ENCODE peak calls at places on chromosome 2, in nine cellular contexts. One of them, this sample, is unnamed.

GRCh38 chr2:173997269-173997668 is 32.1 kb upstream of the SP3 start:
- DNase-seq in Kasumi-1: peak
- DNase-seq in BJ: no peak
- DNase-seq in stimulated activated CD4-positive, alpha-beta T cell treated with anti-CD3 and anti-CD28 coated beads, Interleukin-1b, Interleukin-23, amount 100 ng/mL, for 48 hours: peak
- DNase-seq in naive thymus-derived CD8-positive, alpha-beta T cell: no peak
- DNase-seq in Right ventricle myocardium superior: peak
- DNase-seq in ecto neural progenitor cell: no peak
- DNase-seq in GM03348: peak
- DNase-seq in frontal cortex: no peak
- DNase-seq in this sample: peak

GRCh38 chr2:227613272-227613660 is 1.4 kb downstream of the SCYGR3 start:
- DNase-seq in Kasumi-1: no peak
- DNase-seq in BJ: no peak
- DNase-seq in stimulated activated CD4-positive, alpha-beta T cell treated with anti-CD3 and anti-CD28 coated beads, Interleukin-1b, Interleukin-23, amount 100 ng/mL, for 48 hours: no peak
- DNase-seq in naive thymus-derived CD8-positive, alpha-beta T cell: no peak
- DNase-seq in Right ventricle myocardium superior: no peak
- DNase-seq in ecto neural progenitor cell: no peak
- DNase-seq in GM03348: no peak
- DNase-seq in frontal cortex: no peak
- DNase-seq in this sample: peak

GRCh38 chr2:233841183-233841582 is 13.2 kb downstream of the HJURP start:
- DNase-seq in Kasumi-1: no peak
- DNase-seq in BJ: no peak
- DNase-seq in stimulated activated CD4-positive, alpha-beta T cell treated with anti-CD3 and anti-CD28 coated beads, Interleukin-1b, Interleukin-23, amount 100 ng/mL, for 48 hours: no peak
- DNase-seq in naive thymus-derived CD8-positive, alpha-beta T cell: no peak
- DNase-seq in Right ventricle myocardium superior: no peak
- DNase-seq in ecto neural progenitor cell: no peak
- DNase-seq in GM03348: no peak
- DNase-seq in frontal cortex: no peak
- DNase-seq in this sample: no peak

GRCh38 chr2:75476778-75477177 is 84.0 kb downstream of the EVA1A start:
- DNase-seq in Kasumi-1: no peak
- DNase-seq in BJ: no peak
- DNase-seq in stimulated activated CD4-positive, alpha-beta T cell treated with anti-CD3 and anti-CD28 coated beads, Interleukin-1b, Interleukin-23, amount 100 ng/mL, for 48 hours: no peak
- DNase-seq in naive thymus-derived CD8-positive, alpha-beta T cell: no peak
- DNase-seq in Right ventricle myocardium superior: no peak
- DNase-seq in ecto neural progenitor cell: no peak
- DNase-seq in GM03348: peak
- DNase-seq in frontal cortex: no peak
- DNase-seq in this sample: peak

GRCh38 chr2:74930811-74931486 is 27.5 kb upstream of the POLE4 start:
- DNase-seq in Kasumi-1: no peak
- DNase-seq in BJ: peak
- DNase-seq in stimulated activated CD4-positive, alpha-beta T cell treated with anti-CD3 and anti-CD28 coated beads, Interleukin-1b, Interleukin-23, amount 100 ng/mL, for 48 hours: no peak
- DNase-seq in naive thymus-derived CD8-positive, alpha-beta T cell: no peak
- DNase-seq in Right ventricle myocardium superior: no peak
- DNase-seq in ecto neural progenitor cell: no peak
- DNase-seq in GM03348: no peak
- DNase-seq in frontal cortex: no peak
- DNase-seq in this sample: no peak

GRCh38 chr2:69046221-69046662 is 33.3 kb downstream of the ANTXR1 start:
- DNase-seq in Kasumi-1: no peak
- DNase-seq in BJ: no peak
- DNase-seq in stimulated activated CD4-positive, alpha-beta T cell treated with anti-CD3 and anti-CD28 coated beads, Interleukin-1b, Interleukin-23, amount 100 ng/mL, for 48 hours: no peak
- DNase-seq in naive thymus-derived CD8-positive, alpha-beta T cell: no peak
- DNase-seq in Right ventricle myocardium superior: no peak
- DNase-seq in ecto neural progenitor cell: no peak
- DNase-seq in GM03348: no peak
- DNase-seq in frontal cortex: no peak
- DNase-seq in this sample: peak

GRCh38 chr2:133819906-133820305 is 251.6 kb upstream of the NCKAP5 start:
- DNase-seq in Kasumi-1: no peak
- DNase-seq in BJ: no peak
- DNase-seq in stimulated activated CD4-positive, alpha-beta T cell treated with anti-CD3 and anti-CD28 coated beads, Interleukin-1b, Interleukin-23, amount 100 ng/mL, for 48 hours: no peak
- DNase-seq in naive thymus-derived CD8-positive, alpha-beta T cell: no peak
- DNase-seq in Right ventricle myocardium superior: no peak
- DNase-seq in ecto neural progenitor cell: no peak
- DNase-seq in GM03348: no peak
- DNase-seq in frontal cortex: no peak
- DNase-seq in this sample: no peak

GRCh38 chr2:59888015-59888414 is 665.4 kb downstream of the BCL11A start:
- DNase-seq in Kasumi-1: no peak
- DNase-seq in BJ: no peak
- DNase-seq in stimulated activated CD4-positive, alpha-beta T cell treated with anti-CD3 and anti-CD28 coated beads, Interleukin-1b, Interleukin-23, amount 100 ng/mL, for 48 hours: peak
- DNase-seq in naive thymus-derived CD8-positive, alpha-beta T cell: peak
- DNase-seq in Right ventricle myocardium superior: no peak
- DNase-seq in ecto neural progenitor cell: no peak
- DNase-seq in GM03348: no peak
- DNase-seq in frontal cortex: no peak
- DNase-seq in this sample: no peak

GRCh38 chr2:151946856-151947523 is 118.8 kb upstream of the ARL5A start:
- DNase-seq in Kasumi-1: peak
- DNase-seq in BJ: no peak
- DNase-seq in stimulated activated CD4-positive, alpha-beta T cell treated with anti-CD3 and anti-CD28 coated beads, Interleukin-1b, Interleukin-23, amount 100 ng/mL, for 48 hours: peak
- DNase-seq in naive thymus-derived CD8-positive, alpha-beta T cell: no peak
- DNase-seq in Right ventricle myocardium superior: no peak
- DNase-seq in ecto neural progenitor cell: peak
- DNase-seq in GM03348: peak
- DNase-seq in frontal cortex: no peak
- DNase-seq in this sample: peak

GRCh38 chr2:38922902-38923301 is 33.2 kb downstream of the ARHGEF33 start:
- DNase-seq in Kasumi-1: no peak
- DNase-seq in BJ: no peak
- DNase-seq in stimulated activated CD4-positive, alpha-beta T cell treated with anti-CD3 and anti-CD28 coated beads, Interleukin-1b, Interleukin-23, amount 100 ng/mL, for 48 hours: no peak
- DNase-seq in naive thymus-derived CD8-positive, alpha-beta T cell: no peak
- DNase-seq in Right ventricle myocardium superior: no peak
- DNase-seq in ecto neural progenitor cell: no peak
- DNase-seq in GM03348: no peak
- DNase-seq in frontal cortex: no peak
- DNase-seq in this sample: no peak

GRCh38 chr2:188870289-188870688 is 103.9 kb upstream of the COL3A1 start:
- DNase-seq in Kasumi-1: no peak
- DNase-seq in BJ: peak
- DNase-seq in stimulated activated CD4-positive, alpha-beta T cell treated with anti-CD3 and anti-CD28 coated beads, Interleukin-1b, Interleukin-23, amount 100 ng/mL, for 48 hours: peak
- DNase-seq in naive thymus-derived CD8-positive, alpha-beta T cell: no peak
- DNase-seq in Right ventricle myocardium superior: no peak
- DNase-seq in ecto neural progenitor cell: no peak
- DNase-seq in GM03348: peak
- DNase-seq in frontal cortex: no peak
- DNase-seq in this sample: peak

GRCh38 chr2:69493268-69493667 is 56.0 kb upstream of the NFU1 start:
- DNase-seq in Kasumi-1: no peak
- DNase-seq in BJ: no peak
- DNase-seq in stimulated activated CD4-positive, alpha-beta T cell treated with anti-CD3 and anti-CD28 coated beads, Interleukin-1b, Interleukin-23, amount 100 ng/mL, for 48 hours: no peak
- DNase-seq in naive thymus-derived CD8-positive, alpha-beta T cell: no peak
- DNase-seq in Right ventricle myocardium superior: peak
- DNase-seq in ecto neural progenitor cell: no peak
- DNase-seq in GM03348: no peak
- DNase-seq in frontal cortex: no peak
- DNase-seq in this sample: no peak

GRCh38 chr2:236862961-236863728 is 222.5 kb upstream of the COPS8 start:
- DNase-seq in Kasumi-1: no peak
- DNase-seq in BJ: peak
- DNase-seq in stimulated activated CD4-positive, alpha-beta T cell treated with anti-CD3 and anti-CD28 coated beads, Interleukin-1b, Interleukin-23, amount 100 ng/mL, for 48 hours: no peak
- DNase-seq in naive thymus-derived CD8-positive, alpha-beta T cell: no peak
- DNase-seq in Right ventricle myocardium superior: no peak
- DNase-seq in ecto neural progenitor cell: no peak
- DNase-seq in GM03348: peak
- DNase-seq in frontal cortex: no peak
- DNase-seq in this sample: peak

GRCh38 chr2:104412384-104412783 is 441.5 kb upstream of the POU3F3 start:
- DNase-seq in Kasumi-1: peak
- DNase-seq in BJ: no peak
- DNase-seq in stimulated activated CD4-positive, alpha-beta T cell treated with anti-CD3 and anti-CD28 coated beads, Interleukin-1b, Interleukin-23, amount 100 ng/mL, for 48 hours: peak
- DNase-seq in naive thymus-derived CD8-positive, alpha-beta T cell: no peak
- DNase-seq in Right ventricle myocardium superior: no peak
- DNase-seq in ecto neural progenitor cell: no peak
- DNase-seq in GM03348: no peak
- DNase-seq in frontal cortex: no peak
- DNase-seq in this sample: peak

GRCh38 chr2:119383410-119384140 is 16.8 kb downstream of the DBI start:
- DNase-seq in Kasumi-1: no peak
- DNase-seq in BJ: no peak
- DNase-seq in stimulated activated CD4-positive, alpha-beta T cell treated with anti-CD3 and anti-CD28 coated beads, Interleukin-1b, Interleukin-23, amount 100 ng/mL, for 48 hours: no peak
- DNase-seq in naive thymus-derived CD8-positive, alpha-beta T cell: no peak
- DNase-seq in Right ventricle myocardium superior: no peak
- DNase-seq in ecto neural progenitor cell: no peak
- DNase-seq in GM03348: no peak
- DNase-seq in frontal cortex: no peak
- DNase-seq in this sample: no peak

GRCh38 chr2:3076848-3077735 is 300.5 kb downstream of the EIPR1 start:
- DNase-seq in Kasumi-1: no peak
- DNase-seq in BJ: no peak
- DNase-seq in stimulated activated CD4-positive, alpha-beta T cell treated with anti-CD3 and anti-CD28 coated beads, Interleukin-1b, Interleukin-23, amount 100 ng/mL, for 48 hours: no peak
- DNase-seq in naive thymus-derived CD8-positive, alpha-beta T cell: no peak
- DNase-seq in Right ventricle myocardium superior: no peak
- DNase-seq in ecto neural progenitor cell: no peak
- DNase-seq in GM03348: no peak
- DNase-seq in frontal cortex: no peak
- DNase-seq in this sample: no peak

GRCh38 chr2:73935641-73936040 is 9.0 kb downstream of the DGUOK start:
- DNase-seq in Kasumi-1: no peak
- DNase-seq in BJ: no peak
- DNase-seq in stimulated activated CD4-positive, alpha-beta T cell treated with anti-CD3 and anti-CD28 coated beads, Interleukin-1b, Interleukin-23, amount 100 ng/mL, for 48 hours: no peak
- DNase-seq in naive thymus-derived CD8-positive, alpha-beta T cell: no peak
- DNase-seq in Right ventricle myocardium superior: no peak
- DNase-seq in ecto neural progenitor cell: no peak
- DNase-seq in GM03348: no peak
- DNase-seq in frontal cortex: no peak
- DNase-seq in this sample: peak

GRCh38 chr2:24793752-24794477 is 690 bp downstream of the CENPO start:
- DNase-seq in Kasumi-1: peak
- DNase-seq in BJ: no peak
- DNase-seq in stimulated activated CD4-positive, alpha-beta T cell treated with anti-CD3 and anti-CD28 coated beads, Interleukin-1b, Interleukin-23, amount 100 ng/mL, for 48 hours: no peak
- DNase-seq in naive thymus-derived CD8-positive, alpha-beta T cell: no peak
- DNase-seq in Right ventricle myocardium superior: no peak
- DNase-seq in ecto neural progenitor cell: no peak
- DNase-seq in GM03348: peak
- DNase-seq in frontal cortex: no peak
- DNase-seq in this sample: peak

GRCh38 chr2:151560289-151560688 is 150.6 kb downstream of the RIF1 start:
- DNase-seq in Kasumi-1: no peak
- DNase-seq in BJ: peak
- DNase-seq in stimulated activated CD4-positive, alpha-beta T cell treated with anti-CD3 and anti-CD28 coated beads, Interleukin-1b, Interleukin-23, amount 100 ng/mL, for 48 hours: no peak
- DNase-seq in naive thymus-derived CD8-positive, alpha-beta T cell: no peak
- DNase-seq in Right ventricle myocardium superior: no peak
- DNase-seq in ecto neural progenitor cell: no peak
- DNase-seq in GM03348: no peak
- DNase-seq in frontal cortex: no peak
- DNase-seq in this sample: peak

GRCh38 chr2:96089356-96090180 is 26.8 kb downstream of the ADRA2B start:
- DNase-seq in Kasumi-1: no peak
- DNase-seq in BJ: no peak
- DNase-seq in stimulated activated CD4-positive, alpha-beta T cell treated with anti-CD3 and anti-CD28 coated beads, Interleukin-1b, Interleukin-23, amount 100 ng/mL, for 48 hours: no peak
- DNase-seq in naive thymus-derived CD8-positive, alpha-beta T cell: no peak
- DNase-seq in Right ventricle myocardium superior: peak
- DNase-seq in ecto neural progenitor cell: peak
- DNase-seq in GM03348: no peak
- DNase-seq in frontal cortex: no peak
- DNase-seq in this sample: no peak

GRCh38 chr2:65032016-65032975 is 23.9 kb upstream of the CEP68 start:
- DNase-seq in Kasumi-1: no peak
- DNase-seq in BJ: no peak
- DNase-seq in stimulated activated CD4-positive, alpha-beta T cell treated with anti-CD3 and anti-CD28 coated beads, Interleukin-1b, Interleukin-23, amount 100 ng/mL, for 48 hours: no peak
- DNase-seq in naive thymus-derived CD8-positive, alpha-beta T cell: no peak
- DNase-seq in Right ventricle myocardium superior: no peak
- DNase-seq in ecto neural progenitor cell: no peak
- DNase-seq in GM03348: no peak
- DNase-seq in frontal cortex: no peak
- DNase-seq in this sample: no peak

GRCh38 chr2:235497096-235497495 is 3.3 kb downstream of the AGAP1 start:
- DNase-seq in Kasumi-1: no peak
- DNase-seq in BJ: no peak
- DNase-seq in stimulated activated CD4-positive, alpha-beta T cell treated with anti-CD3 and anti-CD28 coated beads, Interleukin-1b, Interleukin-23, amount 100 ng/mL, for 48 hours: no peak
- DNase-seq in naive thymus-derived CD8-positive, alpha-beta T cell: no peak
- DNase-seq in Right ventricle myocardium superior: no peak
- DNase-seq in ecto neural progenitor cell: no peak
- DNase-seq in GM03348: no peak
- DNase-seq in frontal cortex: no peak
- DNase-seq in this sample: no peak

GRCh38 chr2:7020468-7020867 is 103.3 kb downstream of the RNF144A start:
- DNase-seq in Kasumi-1: no peak
- DNase-seq in BJ: no peak
- DNase-seq in stimulated activated CD4-positive, alpha-beta T cell treated with anti-CD3 and anti-CD28 coated beads, Interleukin-1b, Interleukin-23, amount 100 ng/mL, for 48 hours: no peak
- DNase-seq in naive thymus-derived CD8-positive, alpha-beta T cell: no peak
- DNase-seq in Right ventricle myocardium superior: no peak
- DNase-seq in ecto neural progenitor cell: peak
- DNase-seq in GM03348: no peak
- DNase-seq in frontal cortex: no peak
- DNase-seq in this sample: no peak

GRCh38 chr2:143686585-143687164 is 557.5 kb downstream of the ARHGAP15 start:
- DNase-seq in Kasumi-1: peak
- DNase-seq in BJ: no peak
- DNase-seq in stimulated activated CD4-positive, alpha-beta T cell treated with anti-CD3 and anti-CD28 coated beads, Interleukin-1b, Interleukin-23, amount 100 ng/mL, for 48 hours: no peak
- DNase-seq in naive thymus-derived CD8-positive, alpha-beta T cell: no peak
- DNase-seq in Right ventricle myocardium superior: no peak
- DNase-seq in ecto neural progenitor cell: no peak
- DNase-seq in GM03348: peak
- DNase-seq in frontal cortex: peak
- DNase-seq in this sample: peak

GRCh38 chr2:16207151-16207550 is 266.8 kb downstream of the MYCN start:
- DNase-seq in Kasumi-1: no peak
- DNase-seq in BJ: no peak
- DNase-seq in stimulated activated CD4-positive, alpha-beta T cell treated with anti-CD3 and anti-CD28 coated beads, Interleukin-1b, Interleukin-23, amount 100 ng/mL, for 48 hours: no peak
- DNase-seq in naive thymus-derived CD8-positive, alpha-beta T cell: no peak
- DNase-seq in Right ventricle myocardium superior: no peak
- DNase-seq in ecto neural progenitor cell: no peak
- DNase-seq in GM03348: no peak
- DNase-seq in frontal cortex: no peak
- DNase-seq in this sample: no peak

GRCh38 chr2:47568164-47568861 is 165.4 kb downstream of the MSH2 start:
- DNase-seq in Kasumi-1: no peak
- DNase-seq in BJ: no peak
- DNase-seq in stimulated activated CD4-positive, alpha-beta T cell treated with anti-CD3 and anti-CD28 coated beads, Interleukin-1b, Interleukin-23, amount 100 ng/mL, for 48 hours: no peak
- DNase-seq in naive thymus-derived CD8-positive, alpha-beta T cell: no peak
- DNase-seq in Right ventricle myocardium superior: no peak
- DNase-seq in ecto neural progenitor cell: no peak
- DNase-seq in GM03348: no peak
- DNase-seq in frontal cortex: no peak
- DNase-seq in this sample: no peak

GRCh38 chr2:82013641-82014040 is 1709.1 kb upstream of the LRRTM1 start:
- DNase-seq in Kasumi-1: no peak
- DNase-seq in BJ: no peak
- DNase-seq in stimulated activated CD4-positive, alpha-beta T cell treated with anti-CD3 and anti-CD28 coated beads, Interleukin-1b, Interleukin-23, amount 100 ng/mL, for 48 hours: no peak
- DNase-seq in naive thymus-derived CD8-positive, alpha-beta T cell: no peak
- DNase-seq in Right ventricle myocardium superior: no peak
- DNase-seq in ecto neural progenitor cell: no peak
- DNase-seq in GM03348: no peak
- DNase-seq in frontal cortex: no peak
- DNase-seq in this sample: no peak

GRCh38 chr2:42010743-42011298 is 37.0 kb upstream of the PKDCC start:
- DNase-seq in Kasumi-1: no peak
- DNase-seq in BJ: peak
- DNase-seq in stimulated activated CD4-positive, alpha-beta T cell treated with anti-CD3 and anti-CD28 coated beads, Interleukin-1b, Interleukin-23, amount 100 ng/mL, for 48 hours: no peak
- DNase-seq in naive thymus-derived CD8-positive, alpha-beta T cell: no peak
- DNase-seq in Right ventricle myocardium superior: no peak
- DNase-seq in ecto neural progenitor cell: no peak
- DNase-seq in GM03348: peak
- DNase-seq in frontal cortex: no peak
- DNase-seq in this sample: peak

GRCh38 chr2:36411962-36412444 is 56.4 kb downstream of the CRIM1 start:
- DNase-seq in Kasumi-1: no peak
- DNase-seq in BJ: no peak
- DNase-seq in stimulated activated CD4-positive, alpha-beta T cell treated with anti-CD3 and anti-CD28 coated beads, Interleukin-1b, Interleukin-23, amount 100 ng/mL, for 48 hours: no peak
- DNase-seq in naive thymus-derived CD8-positive, alpha-beta T cell: no peak
- DNase-seq in Right ventricle myocardium superior: no peak
- DNase-seq in ecto neural progenitor cell: no peak
- DNase-seq in GM03348: no peak
- DNase-seq in frontal cortex: no peak
- DNase-seq in this sample: no peak

GRCh38 chr2:102256874-102257462 is 54.4 kb upstream of the IL1RL1 start:
- DNase-seq in Kasumi-1: no peak
- DNase-seq in BJ: no peak
- DNase-seq in stimulated activated CD4-positive, alpha-beta T cell treated with anti-CD3 and anti-CD28 coated beads, Interleukin-1b, Interleukin-23, amount 100 ng/mL, for 48 hours: no peak
- DNase-seq in naive thymus-derived CD8-positive, alpha-beta T cell: no peak
- DNase-seq in Right ventricle myocardium superior: no peak
- DNase-seq in ecto neural progenitor cell: no peak
- DNase-seq in GM03348: no peak
- DNase-seq in frontal cortex: no peak
- DNase-seq in this sample: no peak

GRCh38 chr2:41966431-41966893 is 81.4 kb upstream of the PKDCC start:
- DNase-seq in Kasumi-1: no peak
- DNase-seq in BJ: peak
- DNase-seq in stimulated activated CD4-positive, alpha-beta T cell treated with anti-CD3 and anti-CD28 coated beads, Interleukin-1b, Interleukin-23, amount 100 ng/mL, for 48 hours: no peak
- DNase-seq in naive thymus-derived CD8-positive, alpha-beta T cell: no peak
- DNase-seq in Right ventricle myocardium superior: peak
- DNase-seq in ecto neural progenitor cell: no peak
- DNase-seq in GM03348: peak
- DNase-seq in frontal cortex: peak
- DNase-seq in this sample: peak